ENCODE peak calls at places on chromosome 14, in four cellular contexts. C is small intestine; H is astrocyte; N is CD8-positive, alpha-beta T cell. T is an unnamed sample.

GRCh38 chr14:50061664-50062437 is 54.5 kb downstream of the VCPKMT start:
- DNase-seq in C (peak; percentile 93), H (peak; percentile 48), N (peak; percentile 84), T (no peak)

GRCh38 chr14:85172290-85172689 is 357.7 kb upstream of the FLRT2 start:
- DNase-seq in C (no peak), H (no peak), N (no peak), T (no peak)

GRCh38 chr14:104120281-104120741 is 18.1 kb upstream of the KIF26A start:
- DNase-seq in C (no peak), H (no peak), N (no peak), T (no peak)

GRCh38 chr14:31834616-31835015 is 242.5 kb upstream of the ARHGAP5 start:
- DNase-seq in C (no peak), H (peak; percentile 50), N (no peak), T (no peak)

GRCh38 chr14:71036433-71036832 is 129.2 kb downstream of the PCNX1 start:
- DNase-seq in C (no peak), H (no peak), N (no peak), T (no peak)

GRCh38 chr14:81199084-81199483 is 21.7 kb downstream of the GTF2A1 start:
- DNase-seq in C (no peak), H (no peak), N (no peak), T (no peak)

GRCh38 chr14:31858868-31859267 is 218.2 kb upstream of the ARHGAP5 start:
- DNase-seq in C (no peak), H (no peak), N (no peak), T (no peak)

GRCh38 chr14:62081012-62081612 is 318.9 kb downstream of the SNAPC1 start:
- DNase-seq in C (no peak), H (no peak), N (no peak), T (no peak)

GRCh38 chr14:49408187-49408963 is 177.8 kb downstream of the RPS29 start:
- DNase-seq in C (no peak), H (no peak), N (no peak), T (no peak)

GRCh38 chr14:85187521-85187920 is 342.4 kb upstream of the FLRT2 start:
- DNase-seq in C (no peak), H (no peak), N (no peak), T (no peak)

GRCh38 chr14:39232554-39233415 is 930 bp upstream of the MIA2 start:
- DNase-seq in C (no peak), H (peak; percentile 59), N (no peak), T (no peak)

GRCh38 chr14:83071888-83072501 is 1538.3 kb upstream of the SEL1L start:
- DNase-seq in C (peak; percentile 50), H (no peak), N (no peak), T (no peak)

GRCh38 chr14:42629553-42629952 is 1022.9 kb downstream of the LRFN5 start:
- DNase-seq in C (no peak), H (no peak), N (no peak), T (no peak)

DNA sequence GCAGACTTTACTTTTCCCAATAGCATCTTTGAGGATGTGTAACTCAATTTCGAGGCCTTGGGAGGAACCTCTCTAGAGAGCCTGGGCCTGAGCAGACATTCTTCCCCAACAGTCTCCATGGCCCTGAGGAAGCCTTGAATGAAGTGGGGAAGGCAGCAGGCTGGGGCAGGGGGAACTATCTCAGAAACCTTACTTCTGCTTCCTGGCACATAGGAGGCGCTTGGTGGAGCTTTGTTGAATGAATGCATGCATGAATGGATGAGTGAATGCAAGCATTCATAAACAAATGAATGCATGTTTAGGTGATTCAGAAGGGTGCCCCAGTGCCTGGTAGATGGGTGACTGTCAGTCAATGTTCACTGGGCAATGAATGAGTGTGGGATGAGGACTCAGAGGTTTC is 58.3 kb downstream of the GALNT16 start:
- DNase-seq in C (no peak), H (no peak), N (peak; percentile 23), T (no peak)
- H3K27ac ChIP-seq in C (no peak overlapping the region), H (no peak overlapping the region), N (no peak overlapping the region), T (no peak overlapping the region)

GRCh38 chr14:52244328-52244727 is 23.2 kb upstream of the PTGDR start:
- DNase-seq in C (no peak), H (no peak), N (no peak), T (no peak)

GRCh38 chr14:52244997-52245396 is 22.5 kb upstream of the PTGDR start:
- DNase-seq in C (no peak), H (no peak), N (no peak), T (no peak)

GRCh38 chr14:52238682-52239081 is 28.8 kb upstream of the PTGDR start:
- DNase-seq in C (no peak), H (no peak), N (no peak), T (no peak)

GRCh38 chr14:52241102-52241793 is 26.2 kb upstream of the PTGDR start:
- DNase-seq in C (no peak), H (peak; percentile 73), N (no peak), T (no peak)

GRCh38 chr14:52240623-52241022 is 26.9 kb upstream of the PTGDR start:
- DNase-seq in C (no peak), H (no peak), N (no peak), T (no peak)
- H3K27ac ChIP-seq in C (no peak overlapping the region), H (peak overlapping the region; percentile 69), N (no peak overlapping the region), T (no peak overlapping the region)

GRCh38 chr14:68193970-68194634 is 374.5 kb downstream of the RAD51B start:
- DNase-seq in C (no peak), H (no peak), N (no peak), T (no peak)
- H3K27ac ChIP-seq in C (no peak overlapping the region), H (no peak overlapping the region), N (no peak overlapping the region), T (no peak overlapping the region)

DNA sequence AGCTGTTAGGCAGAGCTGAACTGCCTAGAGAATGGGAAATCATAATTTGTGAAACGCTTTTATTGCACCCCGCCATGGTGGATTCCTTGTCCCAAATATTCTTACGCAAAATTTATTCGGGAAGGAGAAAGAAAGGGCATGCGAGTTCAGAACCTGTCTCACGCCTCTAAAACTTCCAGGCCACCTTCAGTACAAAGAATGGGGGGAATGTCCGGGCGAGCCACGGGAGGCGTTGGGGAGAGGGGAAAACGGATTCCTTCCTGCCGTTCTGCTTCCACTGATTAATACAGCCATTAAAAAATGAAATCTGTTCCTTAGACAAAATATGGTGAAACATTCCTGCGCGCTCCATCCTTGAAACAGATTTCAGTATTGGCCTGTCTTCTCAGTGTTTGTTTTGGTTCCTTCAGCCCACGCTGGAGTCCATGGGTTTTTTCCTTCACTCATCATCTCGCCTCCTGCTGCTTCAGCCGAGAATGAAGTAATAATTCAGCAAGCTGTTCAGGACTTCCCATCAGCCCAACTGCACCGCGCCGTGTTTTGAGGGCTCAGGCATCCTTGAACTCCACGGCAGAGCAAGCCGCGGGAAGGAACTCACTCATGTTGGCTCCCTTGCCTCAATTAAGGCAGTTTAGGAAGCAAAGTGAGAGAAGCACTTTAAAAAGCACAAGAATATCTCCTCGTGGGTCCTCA is 47.7 kb upstream of the CDKN3 start:
- DNase-seq in C (no peak), H (peak; percentile 26), N (no peak), T (no peak)
- H3K27ac ChIP-seq in C (no peak overlapping the region), H (no peak overlapping the region), N (no peak overlapping the region), T (no peak overlapping the region)

GRCh38 chr14:75825147-75825592 is 156.6 kb downstream of the TGFB3 start:
- DNase-seq in C (no peak), H (no peak), N (no peak), T (no peak)
- H3K27ac ChIP-seq in C (no peak overlapping the region), H (no peak overlapping the region), N (no peak overlapping the region), T (no peak overlapping the region)

GRCh38 chr14:98733536-98733935 is 538.5 kb downstream of the BCL11B start:
- DNase-seq in C (no peak), H (no peak), N (no peak), T (no peak)

GRCh38 chr14:98731701-98732100 is 540.3 kb downstream of the BCL11B start:
- DNase-seq in C (no peak), H (no peak), N (no peak), T (no peak)

GRCh38 chr14:98726585-98727405 is 545.2 kb downstream of the BCL11B start:
- DNase-seq in C (no peak), H (no peak), N (no peak), T (no peak)

GRCh38 chr14:98728024-98728423 is 544.0 kb downstream of the BCL11B start:
- DNase-seq in C (no peak), H (no peak), N (no peak), T (no peak)

DNA sequence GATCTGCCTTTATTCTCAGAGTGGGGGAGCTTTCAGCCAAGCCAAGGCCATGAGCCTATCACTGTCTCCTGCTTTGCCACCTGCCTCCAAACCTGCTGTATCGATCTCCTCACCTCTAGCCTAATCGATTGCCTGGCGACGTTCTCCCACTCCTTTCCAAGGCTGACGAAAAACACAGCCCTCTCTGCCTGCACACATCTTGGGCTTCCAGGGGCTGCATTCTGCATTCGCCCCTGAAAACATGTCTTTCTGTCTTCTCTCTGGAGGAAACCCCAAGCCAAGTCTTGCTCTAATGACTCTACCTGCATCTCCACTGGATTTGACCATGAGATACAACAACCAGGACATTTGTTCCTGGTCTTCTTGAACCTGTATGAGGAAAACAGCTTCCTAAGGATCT is 540.7 kb downstream of the BCL11B start:
- DNase-seq in C (no peak), H (no peak), N (no peak), T (no peak)
- H3K27ac ChIP-seq in C (no peak overlapping the region), H (no peak overlapping the region), N (no peak overlapping the region), T (no peak overlapping the region)

DNA sequence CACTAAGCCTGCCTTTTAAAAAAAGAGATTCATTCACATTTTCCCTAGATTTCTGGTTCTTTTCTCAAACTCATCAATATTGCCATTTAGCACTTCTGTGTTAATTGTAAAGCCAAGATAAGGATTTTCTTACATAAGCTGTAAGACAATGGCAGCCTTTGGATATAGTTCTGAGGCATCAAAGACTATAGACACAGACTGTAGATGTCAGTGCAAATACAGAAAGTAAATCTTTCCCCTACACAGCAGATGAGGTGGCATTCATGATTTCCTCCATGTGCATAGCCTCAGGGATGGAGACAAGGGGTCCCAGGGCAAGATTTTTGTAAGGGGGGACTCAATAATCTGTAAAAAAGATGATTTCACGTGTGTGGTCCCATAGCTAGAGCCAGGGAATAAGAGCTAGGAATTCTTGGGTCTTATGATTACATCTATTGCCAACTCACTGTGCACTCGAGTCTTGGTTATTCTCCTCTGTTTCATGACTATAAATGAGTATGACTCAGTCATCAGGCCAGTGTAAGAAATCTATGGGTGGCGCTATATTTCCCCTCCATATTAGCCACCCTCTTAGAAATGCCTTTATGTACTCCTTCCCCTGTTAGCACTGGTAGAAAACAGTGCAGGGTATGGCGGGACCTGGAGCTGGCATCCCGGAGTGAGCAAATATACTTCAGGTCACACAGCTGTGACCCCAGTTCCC is 207.5 kb downstream of the EXOC5 start:
- DNase-seq in C (no peak), H (no peak), N (no peak), T (no peak)
- H3K27ac ChIP-seq in C (no peak overlapping the region), H (no peak overlapping the region), N (no peak overlapping the region), T (peak overlapping the region; percentile 41)

T was measured in caudate nucleus.